ENCODE peak calls at places on chromosomes 11 and 22, in eight cellular contexts. Q, P, J, V, M, H, K and X are unnamed samples.

GRCh38 chr11:10478574-10479550 is 23.8 kb downstream of the AMPD3 start:
- DNase-seq in Q (no peak), P (no peak), J (peak; percentile 19), V (no peak), M (no peak), H (no peak), K (no peak), X (peak; percentile 44)

GRCh38 chr11:129251067-129251466 is 58.9 kb upstream of the ARHGAP32 start:
- DNase-seq in Q (no peak), P (no peak), J (no peak), V (no peak), M (no peak), H (no peak), K (no peak), X (no peak)

GRCh38 chr11:90916706-90917105 is 693.9 kb upstream of the CHORDC1 start:
- DNase-seq in Q (no peak), P (no peak), J (no peak), V (no peak), M (no peak), H (no peak), K (no peak), X (no peak)

GRCh38 chr11:36403661-36404060 is 106.4 kb downstream of the TRAF6 start:
- DNase-seq in Q (no peak), P (no peak), J (no peak), V (no peak), M (no peak), H (no peak), K (no peak), X (no peak)

GRCh38 chr11:108757630-108758029 is 92.8 kb downstream of the DDX10 start:
- DNase-seq in Q (no peak), P (no peak), J (no peak), V (no peak), M (no peak), H (no peak), K (no peak), X (no peak)

GRCh38 chr22:49582171-49582570 is 245.5 kb downstream of the BRD1 start:
- DNase-seq in Q (no peak), P (no peak), J (no peak), V (no peak), M (no peak), H (no peak), K (peak; percentile 4), X (no peak)

GRCh38 chr22:27627444-27627833 is 174.1 kb downstream of the MN1 start:
- DNase-seq in Q (no peak), P (no peak), J (no peak), V (no peak), M (peak; percentile 51), H (no peak), K (no peak), X (no peak)

GRCh38 chr22:43232445-43232844 is 45.5 kb upstream of the TTLL12 start:
- DNase-seq in Q (no peak), P (no peak), J (no peak), V (no peak), M (no peak), H (no peak), K (no peak), X (no peak)

GRCh38 chr11:72238040-72238450 is 5.9 kb downstream of the PHOX2A start:
- DNase-seq in Q (peak; percentile 37), P (peak; percentile 72), J (peak; percentile 71), V (peak; percentile 76), M (peak; percentile 90), H (no peak), K (peak; percentile 69), X (no peak)

GRCh38 chr22:26553056-26553752 is 36.7 kb downstream of the TPST2 start:
- DNase-seq in Q (no peak), P (peak; percentile 34), J (no peak), V (no peak), M (no peak), H (no peak), K (no peak), X (no peak)

GRCh38 chr11:22193348-22194051 is 615 bp downstream of the ANO5 start:
- DNase-seq in Q (peak; percentile 8), P (no peak), J (peak; percentile 36), V (peak; percentile 29), M (no peak), H (no peak), K (peak; percentile 14), X (peak; percentile 78)

GRCh38 chr11:62025429-62026105 is 58.1 kb upstream of the FTH1 start:
- DNase-seq in Q (peak; percentile 28), P (no peak), J (peak; percentile 68), V (peak; percentile 76), M (no peak), H (peak; percentile 32), K (peak; percentile 76), X (peak; percentile 91)

GRCh38 chr22:35425971-35426800 is 26.2 kb downstream of the MCM5 start:
- DNase-seq in Q (no peak), P (no peak), J (no peak), V (no peak), M (no peak), H (no peak), K (no peak), X (no peak)

GRCh38 chr11:2312232-2313042 is 10.6 kb downstream of the TSPAN32 start:
- DNase-seq in Q (no peak), P (no peak), J (no peak), V (no peak), M (no peak), H (no peak), K (no peak), X (peak; percentile 80)

GRCh38 chr11:35418847-35419712 is at the start of gene SLC1A2:
- DNase-seq in Q (no peak), P (no peak), J (no peak), V (no peak), M (no peak), H (no peak), K (no peak), X (no peak)

GRCh38 chr11:69030324-69030723 is 17.3 kb upstream of the MRGPRF start:
- DNase-seq in Q (no peak), P (no peak), J (no peak), V (no peak), M (no peak), H (no peak), K (no peak), X (no peak)

GRCh38 chr11:67613960-67614715 is 7.4 kb downstream of the NDUFV1 start:
- DNase-seq in Q (no peak), P (peak; percentile 97), J (peak; percentile 52), V (peak; percentile 69), M (peak; percentile 95), H (no peak), K (peak; percentile 77), X (peak; percentile 85)

GRCh38 chr11:64862914-64863313 is 15.5 kb downstream of the EHD1 start:
- DNase-seq in Q (no peak), P (no peak), J (no peak), V (no peak), M (no peak), H (no peak), K (no peak), X (no peak)

GRCh38 chr11:64864473-64865285 is 13.7 kb downstream of the EHD1 start:
- DNase-seq in Q (peak; percentile 80), P (peak; percentile 75), J (peak; percentile 68), V (no peak), M (no peak), H (peak; percentile 51), K (peak; percentile 66), X (no peak)

GRCh38 chr11:64863381-64864060 is 14.9 kb downstream of the EHD1 start:
- DNase-seq in Q (peak; percentile 68), P (no peak), J (no peak), V (no peak), M (no peak), H (no peak), K (no peak), X (no peak)

GRCh38 chr11:64865286-64866172 is 12.9 kb downstream of the EHD1 start:
- DNase-seq in Q (no peak), P (peak; percentile 80), J (no peak), V (no peak), M (peak; percentile 83), H (no peak), K (no peak), X (no peak)

GRCh38 chr11:64864135-64864472 is 14.3 kb downstream of the EHD1 start:
- DNase-seq in Q (no peak), P (no peak), J (no peak), V (no peak), M (no peak), H (no peak), K (no peak), X (no peak)
- H3K4me1 ChIP-seq in Q (peaks cover 35% of the 10 kb centered on the region), P (peaks cover 100% of the 10 kb centered on the region), J (peaks cover 37% of the 10 kb centered on the region), V (peaks cover 38% of the 10 kb centered on the region), M (peaks cover 64% of the 10 kb centered on the region), H (peaks cover 77% of the 10 kb centered on the region), K (peaks cover 48% of the 10 kb centered on the region), X (peaks cover 68% of the 10 kb centered on the region)

GRCh38 chr11:46700251-46701077 is at the start of the genes ARHGAP1 and ZNF408:
- DNase-seq in Q (peak; percentile 99), P (peak; percentile 99), J (peak; percentile 100), V (peak; percentile 100), M (peak; percentile 100), H (peak; percentile 99), K (peak; percentile 100), X (peak; percentile 100)
- H3K4me1 ChIP-seq in Q (peaks cover 22% of the 10 kb centered on the region), P (peaks cover 19% of the 10 kb centered on the region), J (peaks cover 39% of the 10 kb centered on the region), V (peaks cover 14% of the 10 kb centered on the region), M (peaks cover 25% of the 10 kb centered on the region), H (peaks cover 63% of the 10 kb centered on the region), K (peaks cover 35% of the 10 kb centered on the region), X (peaks cover 64% of the 10 kb centered on the region)

GRCh38 chr11:119371067-119371601 is 10.4 kb downstream of the USP2 start:
- DNase-seq in Q (no peak), P (no peak), J (no peak), V (no peak), M (no peak), H (no peak), K (no peak), X (no peak)
- H3K4me1 ChIP-seq in Q (peaks cover 12% of the 10 kb centered on the region), P (peaks cover 79% of the 10 kb centered on the region), J (peaks cover 53% of the 10 kb centered on the region), V (peaks cover 19% of the 10 kb centered on the region), M (peaks cover 93% of the 10 kb centered on the region), H (peaks cover 100% of the 10 kb centered on the region), K (peaks cover 53% of the 10 kb centered on the region), X (peaks cover 59% of the 10 kb centered on the region)

GRCh38 chr22:29308148-29308790 is 1.8 kb downstream of the GAS2L1 start:
- DNase-seq in Q (no peak), P (no peak), J (peak; percentile 41), V (no peak), M (no peak), H (no peak), K (no peak), X (no peak)

GRCh38 chr22:29306175-29306829 is at the start of gene GAS2L1:
- DNase-seq in Q (peak; percentile 78), P (peak; percentile 55), J (peak; percentile 85), V (peak; percentile 77), M (peak; percentile 65), H (peak; percentile 68), K (peak; percentile 89), X (peak; percentile 92)

GRCh38 chr22:29307658-29308147 is 1.3 kb downstream of the GAS2L1 start:
- DNase-seq in Q (no peak), P (no peak), J (peak; percentile 49), V (no peak), M (no peak), H (no peak), K (no peak), X (no peak)

GRCh38 chr22:29306830-29307657 is 594 bp downstream of the GAS2L1 start:
- DNase-seq in Q (peak; percentile 78), P (no peak), J (peak; percentile 84), V (peak; percentile 73), M (no peak), H (peak; percentile 74), K (peak; percentile 85), X (no peak)

DNA sequence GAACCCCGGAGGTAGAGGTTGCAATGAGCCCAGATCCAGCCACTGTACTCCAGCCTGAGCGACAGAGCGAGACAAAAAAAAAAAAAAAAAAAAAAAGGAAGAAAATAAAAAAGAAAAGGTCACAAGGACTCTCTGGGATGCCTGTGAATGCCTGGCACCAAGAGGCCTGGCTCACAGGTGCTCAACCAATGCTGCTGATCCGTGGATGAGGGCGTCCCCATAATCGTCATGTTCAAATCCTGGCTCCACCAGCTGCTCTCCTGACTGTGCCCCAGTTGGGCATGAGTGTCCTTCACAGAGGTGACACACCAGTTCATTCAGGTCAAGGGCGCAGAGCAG is 645 bp upstream of the GAS2L1 start:
- DNase-seq in Q (no peak), P (no peak), J (no peak), V (no peak), M (no peak), H (no peak), K (no peak), X (no peak)
- H3K4me1 ChIP-seq in Q (peaks cover 14% of the 10 kb centered on the region), P (peaks cover 8% of the 10 kb centered on the region), J (peaks cover 46% of the 10 kb centered on the region), V (peaks cover 37% of the 10 kb centered on the region), M (peaks cover 6% of the 10 kb centered on the region), H (peaks cover 60% of the 10 kb centered on the region), K (peaks cover 41% of the 10 kb centered on the region), X (peaks cover 59% of the 10 kb centered on the region)